ENCODE peak calls at places on chromosomes 3 and 15, in five cellular contexts. One of them, this sample, is unnamed.
A peak's percentile ranks its signal among the peaks of the same experiment; 100 is the strongest.

GRCh38 chr3:193673845-193674244 is 80.8 kb downstream of the OPA1 start:
- DNase-seq in HepG2: no peak
- DNase-seq in hepatocyte: peak; percentile 26
- DNase-seq in GM23338: no peak
- DNase-seq in fibroblast of lung: no peak
- DNase-seq in this sample: no peak

GRCh38 chr3:150378467-150378751 is 29.7 kb upstream of the TSC22D2 start:
- DNase-seq in HepG2: no peak
- DNase-seq in hepatocyte: no peak
- DNase-seq in GM23338: no peak
- DNase-seq in fibroblast of lung: no peak
- DNase-seq in this sample: no peak

GRCh38 chr15:31901501-31901900 is 128.8 kb upstream of the CHRNA7 start:
- DNase-seq in HepG2: no peak
- DNase-seq in hepatocyte: no peak
- DNase-seq in GM23338: no peak
- DNase-seq in fibroblast of lung: no peak
- DNase-seq in this sample: no peak

GRCh38 chr3:51637144-51637940 is 33.7 kb upstream of the TEX264 start:
- DNase-seq in HepG2: no peak
- DNase-seq in hepatocyte: no peak
- DNase-seq in GM23338: no peak
- DNase-seq in fibroblast of lung: no peak
- DNase-seq in this sample: no peak

GRCh38 chr3:177554900-177555759 is 357.8 kb upstream of the TBL1XR1 start:
- DNase-seq in HepG2: no peak
- DNase-seq in hepatocyte: no peak
- DNase-seq in GM23338: peak; percentile 5
- DNase-seq in fibroblast of lung: peak; percentile 91
- DNase-seq in this sample: peak; percentile 80

GRCh38 chr3:161821591-161821990 is 325.0 kb downstream of the OTOL1 start:
- DNase-seq in HepG2: no peak
- DNase-seq in hepatocyte: no peak
- DNase-seq in GM23338: no peak
- DNase-seq in fibroblast of lung: no peak
- DNase-seq in this sample: no peak

GRCh38 chr15:40314723-40315276 is 7.1 kb upstream of the PLCB2 start:
- DNase-seq in HepG2: no peak
- DNase-seq in hepatocyte: no peak
- DNase-seq in GM23338: no peak
- DNase-seq in fibroblast of lung: peak; percentile 47
- DNase-seq in this sample: peak; percentile 59

GRCh38 chr15:42037650-42038049 is 16.8 kb upstream of the PLA2G4E start:
- DNase-seq in HepG2: no peak
- DNase-seq in hepatocyte: no peak
- DNase-seq in GM23338: no peak
- DNase-seq in fibroblast of lung: no peak
- DNase-seq in this sample: peak; percentile 76

GRCh38 chr15:76901965-76902364 is 3.2 kb downstream of the SCAPER start:
- DNase-seq in HepG2: no peak
- DNase-seq in hepatocyte: no peak
- DNase-seq in GM23338: no peak
- DNase-seq in fibroblast of lung: no peak
- DNase-seq in this sample: no peak

GRCh38 chr3:143634991-143635390 is 213.3 kb downstream of the SLC9A9 start:
- DNase-seq in HepG2: no peak
- DNase-seq in hepatocyte: no peak
- DNase-seq in GM23338: no peak
- DNase-seq in fibroblast of lung: peak; percentile 43
- DNase-seq in this sample: no peak

GRCh38 chr3:149198611-149199010 is 23.0 kb downstream of the CP start:
- DNase-seq in HepG2: no peak
- DNase-seq in hepatocyte: no peak
- DNase-seq in GM23338: peak; percentile 95
- DNase-seq in fibroblast of lung: peak; percentile 82
- DNase-seq in this sample: no peak

DNA sequence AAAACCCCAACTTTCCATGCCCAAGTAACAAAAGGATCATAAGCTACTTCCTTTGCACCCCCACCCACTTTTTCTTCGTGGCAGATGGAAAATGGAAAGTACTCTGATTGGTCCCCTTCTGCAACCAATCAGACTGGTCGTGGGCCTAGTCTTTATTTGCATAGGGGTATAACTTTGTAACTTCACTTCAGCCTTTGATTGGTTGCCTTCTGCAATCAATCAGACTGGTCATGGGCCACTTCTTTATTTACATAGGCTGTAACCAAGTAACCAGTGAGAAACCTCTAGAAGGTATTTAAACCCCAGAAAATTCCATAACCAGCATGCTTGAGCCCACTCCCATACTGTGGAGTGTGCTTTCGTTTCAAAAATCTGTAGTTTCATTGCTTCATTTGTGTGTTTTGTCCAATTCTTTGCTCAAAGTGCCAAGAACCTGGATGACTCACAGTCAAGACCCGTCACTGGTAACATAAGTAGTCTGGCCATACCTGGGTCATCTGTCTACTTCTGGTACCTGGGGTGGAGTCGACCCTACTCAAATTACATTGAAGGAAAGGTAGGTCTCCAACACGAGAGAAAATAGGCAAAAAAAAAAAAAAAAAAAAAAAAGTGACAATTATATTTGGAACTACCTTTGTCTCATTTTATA is 41.9 kb downstream of the CMTM8 start:
- DNase-seq in HepG2: no peak
- DNase-seq in hepatocyte: no peak
- DNase-seq in GM23338: no peak
- DNase-seq in fibroblast of lung: no peak
- DNase-seq in this sample: no peak
- H3K4me3 ChIP-seq in HepG2: no peak overlapping the region
- H3K4me3 ChIP-seq in hepatocyte: no peak overlapping the region
- H3K4me3 ChIP-seq in GM23338: no peak overlapping the region
- H3K4me3 ChIP-seq in fibroblast of lung: no peak overlapping the region
- H3K4me3 ChIP-seq in this sample: no peak overlapping the region

GRCh38 chr3:120450261-120450913 is 405 bp downstream of the FSTL1 start:
- DNase-seq in HepG2: no peak
- DNase-seq in hepatocyte: peak; percentile 47
- DNase-seq in GM23338: peak; percentile 63
- DNase-seq in fibroblast of lung: no peak
- DNase-seq in this sample: peak; percentile 45
- H3K4me2 ChIP-seq in HepG2: peak overlapping the region; percentile 47
- H3K4me2 ChIP-seq in hepatocyte: peak overlapping the region; percentile 92
- H3K4me2 ChIP-seq in GM23338: peak overlapping the region; percentile 93
- H3K4me2 ChIP-seq in fibroblast of lung: peak overlapping the region; percentile 41
- H3K4me2 ChIP-seq in this sample: peak overlapping the region; percentile 95

DNA sequence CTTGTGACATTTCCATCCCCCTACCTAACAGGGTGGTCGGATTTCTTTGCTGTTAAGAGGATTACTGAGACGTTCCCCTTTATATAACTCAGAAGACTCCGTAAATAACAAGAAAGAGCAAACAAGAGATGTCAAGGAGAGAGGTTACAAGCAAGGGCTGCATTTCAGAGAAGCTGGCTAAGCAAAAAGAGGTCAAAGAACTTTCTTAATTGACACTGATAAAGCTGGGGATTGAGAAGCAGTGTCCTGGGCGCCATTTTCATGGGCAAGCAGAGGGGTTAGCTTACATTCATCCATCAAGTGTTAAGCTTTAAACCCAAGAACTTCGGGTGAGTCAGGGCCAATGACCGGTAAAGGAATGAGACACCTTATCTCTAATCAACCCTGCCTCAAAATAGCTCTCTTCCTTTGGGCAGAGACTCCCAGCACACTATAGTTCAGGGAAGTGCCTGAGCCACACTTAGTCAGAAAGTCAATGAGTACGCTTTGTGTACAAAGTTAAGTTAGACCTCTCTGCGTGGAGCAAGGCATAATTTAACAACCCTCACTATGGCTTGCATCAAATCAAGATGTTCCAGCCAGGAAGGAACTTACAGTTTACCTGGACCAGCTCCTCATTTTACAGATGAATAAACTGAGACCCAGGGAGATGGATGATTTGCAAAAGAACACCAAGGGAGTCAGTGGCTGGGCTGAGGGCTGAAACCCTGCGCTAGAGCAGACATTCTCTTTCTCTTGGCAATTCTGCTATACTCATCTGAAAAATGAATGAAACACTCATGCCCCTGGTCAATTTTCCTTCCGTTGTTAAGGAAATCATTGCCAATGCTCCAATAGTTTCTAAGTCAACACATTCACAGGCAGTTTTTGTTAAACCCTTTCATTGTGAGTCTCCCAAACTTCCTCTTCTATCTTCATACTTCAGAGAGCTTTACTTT is 44.6 kb downstream of the CCNL1 start:
- DNase-seq in HepG2: no peak
- DNase-seq in hepatocyte: peak; percentile 63
- DNase-seq in GM23338: no peak
- DNase-seq in fibroblast of lung: peak; percentile 84
- DNase-seq in this sample: peak; percentile 48
- H3K4me1 ChIP-seq in HepG2: peaks cover 55% of the 10 kb centered on the region
- H3K4me1 ChIP-seq in hepatocyte: peaks cover 37% of the 10 kb centered on the region
- H3K4me1 ChIP-seq in GM23338: no peaks in the 10 kb centered on the region
- H3K4me1 ChIP-seq in fibroblast of lung: peaks cover 4% of the 10 kb centered on the region
- H3K4me1 ChIP-seq in this sample: peaks cover 14% of the 10 kb centered on the region

GRCh38 chr3:105365171-105365535 is 1.6 kb upstream of the ALCAM start:
- DNase-seq in HepG2: no peak
- DNase-seq in hepatocyte: no peak
- DNase-seq in GM23338: peak; percentile 26
- DNase-seq in fibroblast of lung: peak; percentile 39
- DNase-seq in this sample: no peak
- H3K4me3 ChIP-seq in HepG2: peak overlapping the region; percentile 54
- H3K4me3 ChIP-seq in hepatocyte: peak overlapping the region; percentile 40
- H3K4me3 ChIP-seq in GM23338: peak overlapping the region; percentile 79
- H3K4me3 ChIP-seq in fibroblast of lung: peak overlapping the region; percentile 61
- H3K4me3 ChIP-seq in this sample: peak overlapping the region; percentile 78

GRCh38 chr15:29437888-29438713 is 168.5 kb upstream of the NSMCE3 start:
- DNase-seq in HepG2: no peak
- DNase-seq in hepatocyte: no peak
- DNase-seq in GM23338: no peak
- DNase-seq in fibroblast of lung: no peak
- DNase-seq in this sample: no peak
- H3K4me2 ChIP-seq in HepG2: no peak overlapping the region
- H3K4me2 ChIP-seq in hepatocyte: no peak overlapping the region
- H3K4me2 ChIP-seq in GM23338: no peak overlapping the region
- H3K4me2 ChIP-seq in fibroblast of lung: no peak overlapping the region
- H3K4me2 ChIP-seq in this sample: no peak overlapping the region

GRCh38 chr3:14418259-14418658 is 15.9 kb downstream of the SLC6A6 start:
- DNase-seq in HepG2: no peak
- DNase-seq in hepatocyte: no peak
- DNase-seq in GM23338: no peak
- DNase-seq in fibroblast of lung: no peak
- DNase-seq in this sample: no peak
- H3K4me1 ChIP-seq in HepG2: peaks cover 45% of the 10 kb centered on the region
- H3K4me1 ChIP-seq in hepatocyte: peaks cover 27% of the 10 kb centered on the region
- H3K4me1 ChIP-seq in GM23338: peaks cover 48% of the 10 kb centered on the region
- H3K4me1 ChIP-seq in fibroblast of lung: peaks cover 5% of the 10 kb centered on the region
- H3K4me1 ChIP-seq in this sample: peaks cover 13% of the 10 kb centered on the region

This sample was measured in mammary epithelial cell.